ENCODE peak calls at places on chromosome 10, in ten cellular contexts. One of them, this sample, is unnamed.
A peak's percentile ranks its signal among the peaks of the same experiment; 100 is the strongest.

GRCh38 chr10:91073301-91073780 is 147.1 kb upstream of the PCGF5 start:
- DNase-seq in body of pancreas: no peak
- DNase-seq in HEK293T: no peak
- DNase-seq in islet precursor cell: no peak
- DNase-seq in NCI-H510A: no peak
- DNase-seq in NCI-H1436: no peak
- DNase-seq in Peyer's patch: no peak
- DNase-seq in left colon: no peak
- DNase-seq in NCI-H446: no peak
- DNase-seq in transverse colon: no peak
- DNase-seq in this sample: no peak

GRCh38 chr10:102644066-102644645 is at the start of gene TRIM8:
- DNase-seq in body of pancreas: peak; percentile 55
- DNase-seq in HEK293T: peak; percentile 48
- DNase-seq in islet precursor cell: no peak
- DNase-seq in NCI-H510A: no peak
- DNase-seq in NCI-H1436: no peak
- DNase-seq in Peyer's patch: peak; percentile 85
- DNase-seq in left colon: peak; percentile 80
- DNase-seq in NCI-H446: peak; percentile 40
- DNase-seq in transverse colon: peak; percentile 69
- DNase-seq in this sample: no peak

GRCh38 chr10:52649471-52649870 is 123.1 kb downstream of the MBL2 start:
- DNase-seq in body of pancreas: no peak
- DNase-seq in HEK293T: no peak
- DNase-seq in islet precursor cell: no peak
- DNase-seq in NCI-H510A: no peak
- DNase-seq in NCI-H1436: no peak
- DNase-seq in Peyer's patch: no peak
- DNase-seq in left colon: no peak
- DNase-seq in NCI-H446: no peak
- DNase-seq in transverse colon: no peak
- DNase-seq in this sample: no peak

GRCh38 chr10:51706225-51706624 is 6.8 kb upstream of the CSTF2T start:
- DNase-seq in body of pancreas: peak; percentile 89
- DNase-seq in HEK293T: no peak
- DNase-seq in islet precursor cell: no peak
- DNase-seq in NCI-H510A: no peak
- DNase-seq in NCI-H1436: no peak
- DNase-seq in Peyer's patch: peak; percentile 72
- DNase-seq in left colon: peak; percentile 28
- DNase-seq in NCI-H446: peak; percentile 33
- DNase-seq in transverse colon: peak; percentile 69
- DNase-seq in this sample: no peak

GRCh38 chr10:43479275-43479674 is 42.4 kb downstream of the ZNF487 start:
- DNase-seq in body of pancreas: no peak
- DNase-seq in HEK293T: no peak
- DNase-seq in islet precursor cell: no peak
- DNase-seq in NCI-H510A: no peak
- DNase-seq in NCI-H1436: no peak
- DNase-seq in Peyer's patch: no peak
- DNase-seq in left colon: no peak
- DNase-seq in NCI-H446: no peak
- DNase-seq in transverse colon: no peak
- DNase-seq in this sample: no peak

GRCh38 chr10:12041766-12042408 is 722 bp downstream of the UPF2 start:
- DNase-seq in body of pancreas: peak; percentile 27
- DNase-seq in HEK293T: peak; percentile 13
- DNase-seq in islet precursor cell: peak; percentile 64
- DNase-seq in NCI-H510A: no peak
- DNase-seq in NCI-H1436: no peak
- DNase-seq in Peyer's patch: peak; percentile 70
- DNase-seq in left colon: peak; percentile 36
- DNase-seq in NCI-H446: peak; percentile 6
- DNase-seq in transverse colon: peak; percentile 50
- DNase-seq in this sample: no peak

GRCh38 chr10:23442936-23443335 is 4.1 kb downstream of the OTUD1 start:
- DNase-seq in body of pancreas: no peak
- DNase-seq in HEK293T: no peak
- DNase-seq in islet precursor cell: no peak
- DNase-seq in NCI-H510A: no peak
- DNase-seq in NCI-H1436: no peak
- DNase-seq in Peyer's patch: no peak
- DNase-seq in left colon: no peak
- DNase-seq in NCI-H446: no peak
- DNase-seq in transverse colon: no peak
- DNase-seq in this sample: no peak

GRCh38 chr10:124268976-124269375 is 149.7 kb downstream of the OAT start:
- DNase-seq in body of pancreas: no peak
- DNase-seq in HEK293T: no peak
- DNase-seq in islet precursor cell: no peak
- DNase-seq in NCI-H510A: no peak
- DNase-seq in NCI-H1436: no peak
- DNase-seq in Peyer's patch: no peak
- DNase-seq in left colon: no peak
- DNase-seq in NCI-H446: no peak
- DNase-seq in transverse colon: no peak
- DNase-seq in this sample: no peak

GRCh38 chr10:19929466-19930140 is 113.4 kb downstream of the PLXDC2 start:
- DNase-seq in body of pancreas: no peak
- DNase-seq in HEK293T: no peak
- DNase-seq in islet precursor cell: no peak
- DNase-seq in NCI-H510A: no peak
- DNase-seq in NCI-H1436: no peak
- DNase-seq in Peyer's patch: no peak
- DNase-seq in left colon: no peak
- DNase-seq in NCI-H446: peak; percentile 25
- DNase-seq in transverse colon: no peak
- DNase-seq in this sample: no peak

GRCh38 chr10:89744021-89744420 is 42.6 kb downstream of the KIF20B start:
- DNase-seq in body of pancreas: no peak
- DNase-seq in HEK293T: no peak
- DNase-seq in islet precursor cell: no peak
- DNase-seq in NCI-H510A: no peak
- DNase-seq in NCI-H1436: no peak
- DNase-seq in Peyer's patch: no peak
- DNase-seq in left colon: no peak
- DNase-seq in NCI-H446: no peak
- DNase-seq in transverse colon: no peak
- DNase-seq in this sample: no peak

GRCh38 chr10:91593366-91593765 is 39.5 kb downstream of the PPP1R3C start:
- DNase-seq in body of pancreas: no peak
- DNase-seq in HEK293T: no peak
- DNase-seq in islet precursor cell: no peak
- DNase-seq in NCI-H510A: no peak
- DNase-seq in NCI-H1436: no peak
- DNase-seq in Peyer's patch: no peak
- DNase-seq in left colon: no peak
- DNase-seq in NCI-H446: no peak
- DNase-seq in transverse colon: no peak
- DNase-seq in this sample: no peak